ENCODE peak calls at places on chromosome 19, in seven cellular contexts. W, U, C, K, G, N and L are unnamed samples. For H3K4me1, the result is how much of the 10 kb centered on the place peaks cover.

GRCh38 chr19:3276341-3276799 is 51.9 kb downstream of the CELF5 start:
- DNase-seq in W (no peak), U (no peak), C (no peak), K (no peak), G (peak), N (no peak), L (no peak)

GRCh38 chr19:14669940-14670339 is 4.7 kb downstream of the ADGRE3 start:
- DNase-seq in W (no peak), U (no peak), C (no peak), K (no peak), G (no peak), N (no peak), L (no peak)

GRCh38 chr19:4425531-4425930 is 23.1 kb downstream of the CHAF1A start:
- DNase-seq in W (no peak), U (no peak), C (peak), K (no peak), G (no peak), N (no peak), L (peak)

GRCh38 chr19:16153582-16154336 is 10.3 kb downstream of the HSH2D start:
- DNase-seq in W (no peak), U (no peak), C (no peak), K (no peak), G (no peak), N (no peak), L (peak)

GRCh38 chr19:18778826-18779354 is 12.2 kb downstream of the COMP start:
- DNase-seq in W (no peak), U (no peak), C (no peak), K (no peak), G (no peak), N (no peak), L (no peak)

GRCh38 chr19:52492201-52492960 is 35.1 kb upstream of the ZNF808 start:
- DNase-seq in W (peak), U (no peak), C (no peak), K (no peak), G (peak), N (no peak), L (peak)

GRCh38 chr19:17121736-17122293 is 46.2 kb downstream of the MYO9B start:
- DNase-seq in W (no peak), U (no peak), C (peak), K (no peak), G (no peak), N (no peak), L (peak)

GRCh38 chr19:5445667-5446066 is 9.6 kb upstream of the ZNRF4 start:
- DNase-seq in W (no peak), U (no peak), C (no peak), K (no peak), G (no peak), N (no peak), L (peak)

GRCh38 chr19:5801796-5802616 is 2.9 kb upstream of the NRTN start:
- DNase-seq in W (peak), U (no peak), C (peak), K (no peak), G (peak), N (no peak), L (peak)

GRCh38 chr19:52028780-52029123 is 573 bp upstream of the ZNF614 start:
- DNase-seq in W (no peak), U (no peak), C (no peak), K (no peak), G (no peak), N (no peak), L (no peak)

GRCh38 chr19:27745978-27746542 is 1466.9 kb downstream of the UQCRFS1 start:
- DNase-seq in W (no peak), U (no peak), C (no peak), K (peak), G (peak), N (no peak), L (no peak)

GRCh38 chr19:15297416-15298224 is 34.7 kb downstream of the BRD4 start:
- DNase-seq in W (no peak), U (no peak), C (peak), K (no peak), G (no peak), N (no peak), L (peak)

GRCh38 chr19:45275370-45275971 is 24.4 kb downstream of the MARK4 start:
- DNase-seq in W (no peak), U (no peak), C (peak), K (no peak), G (no peak), N (no peak), L (no peak)

DNA sequence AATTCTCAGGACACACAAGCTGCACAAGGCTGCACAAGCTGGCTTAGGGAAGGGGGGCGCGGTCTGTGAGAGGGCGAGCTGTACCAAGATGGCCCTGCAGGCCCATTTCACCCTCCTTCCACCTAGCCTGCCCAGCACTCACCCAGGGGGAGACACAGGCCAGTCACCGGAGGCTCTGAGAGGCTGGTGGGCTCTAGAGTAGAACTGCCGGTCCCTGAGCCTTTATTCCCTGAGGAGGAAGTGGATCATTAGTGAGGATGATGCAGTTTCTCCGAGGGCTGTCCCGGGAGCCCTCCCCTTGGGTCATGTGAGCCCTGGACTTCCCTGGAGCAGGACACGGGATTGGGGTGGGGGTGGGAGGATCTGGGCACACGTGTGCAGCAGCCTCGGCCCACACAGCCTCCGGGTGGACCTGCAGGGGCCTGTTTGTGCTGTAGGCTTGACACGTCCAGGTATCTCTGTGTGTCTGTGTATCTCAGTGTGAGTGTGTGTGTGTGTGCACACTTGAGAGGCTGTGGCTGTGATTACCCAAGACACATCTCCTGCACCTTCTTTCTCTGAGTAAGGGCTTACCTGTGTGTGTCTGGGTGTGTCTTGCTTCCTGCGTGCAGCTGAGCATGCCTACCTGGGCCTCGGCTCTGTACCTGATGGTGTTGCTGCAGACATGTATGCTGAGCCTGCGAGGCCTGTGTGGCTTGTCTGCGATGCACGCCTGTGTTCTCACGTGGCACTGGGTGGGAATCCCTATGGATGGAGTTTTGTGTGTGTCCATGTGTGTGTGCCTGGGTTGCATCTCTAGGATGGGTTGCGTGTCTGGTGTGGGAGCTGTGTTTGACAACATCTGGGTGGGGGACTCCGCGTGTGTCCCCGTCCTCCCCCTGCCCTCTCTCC is at the start of gene ACP5:
- DNase-seq in W (no peak), U (no peak), C (no peak), K (no peak), G (no peak), N (no peak), L (no peak)
- H3K4me1 ChIP-seq in W (under half), U (under half), C (under half), K (under half), G (under half), N (under half), L (under half)

DNA sequence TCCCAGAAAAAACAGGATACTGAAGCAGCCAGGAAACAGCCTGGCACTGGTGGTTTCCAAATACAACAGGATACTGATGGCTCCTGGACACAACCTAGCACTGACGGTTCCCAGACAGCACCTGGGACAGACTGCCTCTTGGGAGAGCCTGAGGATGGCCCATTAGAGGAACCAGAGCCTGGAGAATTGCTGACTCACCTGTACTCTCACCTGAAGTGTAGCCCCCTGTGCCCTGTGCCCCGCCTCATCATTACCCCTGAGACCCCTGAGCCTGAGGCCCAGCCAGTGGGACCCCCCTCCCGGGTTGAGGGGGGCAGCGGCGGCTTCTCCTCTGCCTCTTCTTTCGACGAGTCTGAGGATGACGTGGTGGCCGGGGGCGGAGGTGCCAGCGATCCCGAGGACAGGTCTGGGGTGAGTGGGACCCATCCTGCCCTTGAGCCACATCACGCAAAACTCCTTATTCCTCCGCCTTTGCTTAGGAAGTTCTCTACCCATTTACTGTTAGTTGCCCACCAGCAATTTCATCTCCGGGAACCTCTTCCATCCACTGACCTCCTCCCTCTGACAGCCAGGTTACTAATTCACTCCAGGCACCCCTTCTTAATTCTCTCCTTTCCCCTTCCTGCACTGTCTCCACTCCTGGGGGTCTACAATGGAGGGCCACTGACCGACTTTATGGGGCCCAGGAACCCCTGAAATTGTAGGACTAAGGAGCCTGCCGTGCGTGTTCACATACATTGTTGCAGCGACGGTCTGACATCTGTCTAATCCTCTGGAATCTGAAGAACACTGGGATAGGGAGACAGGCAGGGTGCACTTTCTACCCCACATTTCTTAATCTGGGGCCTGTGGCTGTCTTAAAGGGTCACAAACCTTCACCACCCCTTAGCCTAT is 1.2 kb downstream of the ITPKC start:
- DNase-seq in W (no peak), U (peak), C (peak), K (no peak), G (peak), N (no peak), L (peak)
- H3K4me1 ChIP-seq in W (under half), U (under half), C (under half), K (half or more), G (under half), N (half or more), L (under half)

DNA sequence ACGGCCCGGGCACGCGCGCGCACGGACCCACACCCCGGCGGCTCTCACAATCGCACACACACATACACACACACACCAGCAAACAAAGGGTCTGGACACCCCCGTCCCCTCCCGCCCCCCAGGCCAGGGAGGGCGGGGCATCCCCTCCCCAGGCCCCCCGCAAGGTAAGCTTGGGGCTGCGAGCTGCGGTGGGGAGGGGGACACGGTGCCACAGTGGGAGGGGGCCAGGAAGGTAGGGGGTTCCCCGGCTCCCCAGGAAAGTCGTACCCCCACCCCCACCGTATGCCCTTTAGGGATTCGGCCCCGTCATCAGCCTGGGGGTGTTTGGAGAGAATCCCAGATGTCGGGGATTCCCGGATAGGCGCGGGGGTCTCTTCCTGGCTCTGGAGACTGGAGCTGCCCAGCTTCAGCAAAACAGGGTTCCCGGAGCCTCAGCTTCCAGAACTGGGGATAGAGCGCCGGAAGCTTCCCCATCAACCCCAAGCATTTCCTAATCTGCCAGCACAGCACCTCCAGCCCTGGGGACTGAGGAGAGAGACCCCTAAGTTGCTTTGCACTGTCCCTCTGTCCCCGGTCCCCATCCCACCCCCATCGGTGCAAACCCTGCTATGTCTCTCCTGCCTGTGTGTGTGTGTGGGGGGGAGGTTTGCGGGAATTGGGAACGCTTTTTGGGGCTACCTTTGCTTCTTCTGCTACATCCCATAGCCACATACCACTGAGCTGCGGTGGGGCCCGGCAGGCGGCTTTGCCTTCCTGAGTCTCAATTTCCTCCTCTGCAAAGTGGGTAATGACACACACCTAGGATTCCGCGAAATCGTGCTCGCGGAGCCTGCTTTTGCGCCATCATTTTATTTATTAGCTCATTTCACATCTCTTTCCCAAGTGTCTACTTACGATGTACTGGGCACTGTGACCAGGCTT is 1.8 kb upstream of the CDC37 start:
- DNase-seq in W (no peak), U (no peak), C (no peak), K (no peak), G (no peak), N (no peak), L (peak)
- H3K4me1 ChIP-seq in W (under half), U (under half), C (under half), K (under half), G (under half), N (half or more), L (under half)

GRCh38 chr19:11447347-11448262 is 12.2 kb downstream of the PRKCSH start:
- DNase-seq in W (no peak), U (no peak), C (no peak), K (no peak), G (no peak), N (no peak), L (no peak)

GRCh38 chr19:11448410-11448809 is 13.0 kb downstream of the PRKCSH start:
- DNase-seq in W (no peak), U (no peak), C (no peak), K (no peak), G (no peak), N (no peak), L (no peak)

GRCh38 chr19:11446652-11447301 is 11.3 kb downstream of the PRKCSH start:
- DNase-seq in W (no peak), U (no peak), C (peak), K (no peak), G (peak), N (peak), L (peak)

GRCh38 chr19:11445141-11445540 is 9.7 kb downstream of the PRKCSH start:
- DNase-seq in W (no peak), U (no peak), C (no peak), K (no peak), G (no peak), N (no peak), L (no peak)

GRCh38 chr19:11446271-11446651 is 10.8 kb downstream of the PRKCSH start:
- DNase-seq in W (no peak), U (no peak), C (no peak), K (no peak), G (peak), N (no peak), L (no peak)
- H3K4me1 ChIP-seq in W (under half), U (under half), C (under half), K (under half), G (under half), N (under half), L (under half)

GRCh38 chr19:10183926-10184325 is 10.8 kb downstream of the DNMT1 start:
- DNase-seq in W (no peak), U (no peak), C (no peak), K (no peak), G (no peak), N (no peak), L (no peak)
- H3K4me1 ChIP-seq in W (under half), U (under half), C (under half), K (under half), G (under half), N (under half), L (under half)

GRCh38 chr19:46602392-46603194 is 1.5 kb downstream of the CALM3 start:
- DNase-seq in W (no peak), U (no peak), C (no peak), K (no peak), G (no peak), N (no peak), L (peak)
- H3K4me1 ChIP-seq in W (under half), U (under half), C (under half), K (half or more), G (under half), N (half or more), L (under half)